ENCODE peak calls at places on chromosome 16, in four cellular contexts. D is A549, V is K562, X is HepG2. M is an unnamed sample.

GRCh38 chr16:48384305-48384981 is 770 bp downstream of the SIAH1 start:
- DNase-seq in D (peak; percentile 71), V (no peak), X (peak; percentile 41), M (no peak)

GRCh38 chr16:11949527-11949926 is 7.7 kb upstream of the NPIPB2 start:
- DNase-seq in D (peak; percentile 55), V (peak; percentile 47), X (peak; percentile 73), M (no peak)

GRCh38 chr16:57838161-57838560 is 35.9 kb upstream of the KIFC3 start:
- DNase-seq in D (no peak), V (no peak), X (no peak), M (no peak)

GRCh38 chr16:57623251-57624043 is 5.0 kb upstream of the ADGRG1 start:
- DNase-seq in D (peak; percentile 47), V (peak; percentile 77), X (peak; percentile 91), M (no peak)

GRCh38 chr16:56611281-56611833 is 3.0 kb downstream of the MT2A start:
- DNase-seq in D (no peak), V (no peak), X (peak; percentile 78), M (no peak)

GRCh38 chr16:27083861-27084261 is 17.1 kb downstream of the C16orf82 start:
- DNase-seq in D (no peak), V (peak; percentile 75), X (no peak), M (no peak)

GRCh38 chr16:4489030-4489429 is 12.8 kb downstream of the HMOX2 start:
- DNase-seq in D (no peak), V (no peak), X (no peak), M (no peak)

GRCh38 chr16:9885876-9886275 is 296.4 kb downstream of the GRIN2A start:
- DNase-seq in D (no peak), V (no peak), X (no peak), M (no peak)

GRCh38 chr16:15775209-15775608 is 81.6 kb downstream of the MYH11 start:
- DNase-seq in D (peak; percentile 22), V (no peak), X (no peak), M (peak; percentile 11)

GRCh38 chr16:14015948-14016347 is 55.2 kb upstream of the MRTFB start:
- DNase-seq in D (peak; percentile 49), V (no peak), X (no peak), M (no peak)

GRCh38 chr16:74984194-74984669 is 691 bp downstream of the WDR59 start:
- DNase-seq in D (peak; percentile 15), V (no peak), X (peak; percentile 18), M (no peak)

GRCh38 chr16:72042157-72042660 is 12.1 kb upstream of the HP start:
- DNase-seq in D (no peak), V (no peak), X (peak; percentile 65), M (no peak)

GRCh38 chr16:3656491-3657468 is 2.3 kb downstream of the DNASE1 start:
- DNase-seq in D (no peak), V (no peak), X (no peak), M (no peak)

GRCh38 chr16:57299009-57299718 is 14.7 kb upstream of the PLLP start:
- DNase-seq in D (peak; percentile 80), V (peak; percentile 56), X (peak; percentile 71), M (no peak)

GRCh38 chr16:50752481-50753235 is 10.8 kb downstream of the CYLD start:
- DNase-seq in D (no peak), V (no peak), X (no peak), M (no peak)

GRCh38 chr16:66830422-66831404 is at the start of gene NAE1:
- DNase-seq in D (peak; percentile 84), V (peak; percentile 97), X (peak; percentile 81), M (peak; percentile 57)

GRCh38 chr16:27405546-27406451 is 3.8 kb downstream of the IL21R start:
- DNase-seq in D (no peak), V (no peak), X (no peak), M (no peak)

GRCh38 chr16:62392698-62393097 is 356.5 kb upstream of the CDH8 start:
- DNase-seq in D (no peak), V (no peak), X (no peak), M (no peak)

GRCh38 chr16:57988929-57989328 is 11.5 kb downstream of the ZNF319 start:
- DNase-seq in D (no peak), V (no peak), X (no peak), M (no peak)

GRCh38 chr16:149024-149675 is 3.3 kb upstream of the HBZ start:
- DNase-seq in D (no peak), V (no peak), X (no peak), M (no peak)

GRCh38 chr16:2964416-2965223 is 545 bp downstream of the KREMEN2 start:
- DNase-seq in D (peak; percentile 88), V (peak; percentile 88), X (peak; percentile 74), M (no peak)

GRCh38 chr16:70370924-70371323 is 24.2 kb downstream of the DDX19A start:
- DNase-seq in D (no peak), V (no peak), X (no peak), M (no peak)

GRCh38 chr16:3012828-3013420 is at the start of gene CLDN9:
- DNase-seq in D (no peak), V (no peak), X (no peak), M (no peak)

GRCh38 chr16:17159616-17160015 is 311.1 kb downstream of the XYLT1 start:
- DNase-seq in D (no peak), V (no peak), X (no peak), M (no peak)

GRCh38 chr16:88356727-88357199 is 26.0 kb upstream of the ZNF469 start:
- DNase-seq in D (no peak), V (no peak), X (no peak), M (no peak)

GRCh38 chr16:56246051-56246817 is 54.9 kb downstream of the GNAO1 start:
- DNase-seq in D (no peak), V (peak; percentile 23), X (peak; percentile 18), M (no peak)

GRCh38 chr16:24761526-24761925 is 32.1 kb downstream of the TNRC6A start:
- DNase-seq in D (no peak), V (no peak), X (no peak), M (no peak)

GRCh38 chr16:86753399-86753798 is 175.1 kb downstream of the FOXL1 start:
- DNase-seq in D (no peak), V (no peak), X (no peak), M (no peak)

GRCh38 chr16:70747703-70748631 is 53.0 kb downstream of the VAC14 start:
- DNase-seq in D (no peak), V (no peak), X (no peak), M (no peak)

GRCh38 chr16:74462361-74462760 is 41.1 kb upstream of the CLEC18B start:
- DNase-seq in D (no peak), V (no peak), X (no peak), M (no peak)

GRCh38 chr16:20740007-20740883 is 1.4 kb downstream of the THUMPD1 start:
- DNase-seq in D (peak; percentile 21), V (no peak), X (peak; percentile 19), M (no peak)

GRCh38 chr16:81876273-81876900 is 97.3 kb downstream of the PLCG2 start:
- DNase-seq in D (no peak), V (no peak), X (no peak), M (no peak)

GRCh38 chr16:83992624-83993023 is 24.6 kb downstream of the NECAB2 start:
- DNase-seq in D (no peak), V (no peak), X (no peak), M (no peak)

GRCh38 chr16:81350306-81350615 is 35.5 kb downstream of the GAN start:
- DNase-seq in D (no peak), V (no peak), X (no peak), M (no peak)

GRCh38 chr16:87723224-87723619 is 42.6 kb downstream of the KLHDC4 start:
- DNase-seq in D (no peak), V (peak; percentile 64), X (no peak), M (peak; percentile 58)

GRCh38 chr16:57533618-57534336 is 2.6 kb downstream of the CCDC102A start:
- DNase-seq in D (no peak), V (no peak), X (no peak), M (no peak)

DNA sequence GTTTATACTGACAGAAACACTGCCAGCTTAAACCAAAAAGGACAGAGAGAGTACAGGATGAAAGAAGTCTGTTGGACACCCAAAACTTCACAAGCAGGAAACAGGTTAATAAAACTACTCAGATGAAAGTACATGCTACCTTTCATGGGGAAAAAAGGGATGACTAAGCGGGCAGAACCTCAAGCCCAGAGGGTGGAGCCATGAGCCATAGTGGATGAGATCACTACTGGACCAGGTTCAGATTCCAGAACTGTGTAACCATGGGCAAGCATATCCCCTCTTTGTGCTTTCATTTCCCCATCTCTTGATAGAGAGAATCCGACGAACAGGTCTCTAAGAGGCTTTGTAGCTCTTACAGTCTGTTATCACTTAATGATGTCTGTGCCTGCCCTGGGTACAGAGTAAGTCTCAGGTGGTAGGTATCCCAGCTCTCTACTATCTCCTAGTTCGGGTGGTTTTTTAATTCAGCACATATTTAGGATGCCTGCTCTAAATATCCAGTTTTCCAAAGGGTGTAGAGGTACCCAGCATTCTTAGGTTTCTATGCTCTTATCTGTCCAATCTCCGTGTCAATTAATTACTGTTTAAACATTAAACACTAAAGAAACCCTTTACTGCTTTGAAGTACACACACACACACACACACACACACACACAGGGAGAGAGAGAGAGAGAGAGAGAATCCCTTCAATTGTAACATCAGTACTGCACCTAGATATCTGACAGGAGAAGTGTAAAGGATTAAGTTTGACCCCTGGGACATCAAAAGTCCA is 206.7 kb downstream of the ZNF423 start:
- DNase-seq in D (no peak), V (no peak), X (peak; percentile 10), M (no peak)
- TF ChIP-seq CHD4 in D (no peak), V (no peak), X (no peak), M (no peak)

GRCh38 chr16:30786115-30786935 is 680 bp downstream of the ZNF629 start:
- DNase-seq in D (peak; percentile 68), V (peak; percentile 85), X (peak; percentile 60), M (no peak)
- TF ChIP-seq CHD4 in D (no peak), V (no peak), X (no peak), M (no peak)

DNA sequence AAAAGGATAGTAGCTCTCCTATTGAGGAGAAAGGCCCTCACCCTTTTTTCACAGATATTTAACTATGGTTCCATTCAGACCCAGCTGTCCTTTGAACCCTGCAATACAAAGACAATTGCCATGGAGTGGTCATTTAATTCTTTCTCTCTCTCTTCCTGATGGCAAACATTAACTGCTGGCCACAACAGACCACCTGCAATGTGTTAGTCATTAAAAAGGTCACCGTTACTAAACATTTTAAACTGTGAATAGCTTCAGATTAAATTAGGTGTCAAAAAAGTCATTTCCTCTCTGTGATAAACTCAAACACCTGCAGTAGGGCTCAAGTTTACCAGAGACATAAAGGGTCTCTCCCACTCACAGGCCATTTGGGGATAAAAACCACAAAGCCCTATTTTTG is 697.2 kb downstream of the TOX3 start:
- DNase-seq in D (no peak), V (no peak), X (no peak), M (no peak)
- TF ChIP-seq CHD4 in D (no peak), V (no peak), X (no peak), M (no peak)

GRCh38 chr16:23147666-23148065 is 1.6 kb downstream of the USP31 start:
- DNase-seq in D (no peak), V (no peak), X (no peak), M (no peak)
- TF ChIP-seq CHD4 in D (no peak), V (no peak), X (no peak), M (no peak)

GRCh38 chr16:29806641-29807425 is 504 bp downstream of the MAZ start:
- DNase-seq in D (no peak), V (peak; percentile 61), X (peak; percentile 76), M (no peak)
- TF ChIP-seq CHD4 in D (no peak), V (no peak), X (no peak), M (no peak)